ENCODE peak calls at places on chromosomes 5 and 9, in eight cellular contexts. E is spleen, U is A549, D is heart left ventricle, B is K562, Q is adrenal gland, R is uterus, X is transverse colon. I is an unnamed sample.

GRCh38 chr5:170642776-170643436 is 139.1 kb downstream of the KCNIP1 start:
- DNase-seq in B (no peak), Q (no peak), D (no peak), X (no peak), E (peak), R (no peak), U (no peak), I (no peak)

GRCh38 chr5:14178671-14179211 is 35.6 kb downstream of the TRIO start:
- DNase-seq in R (no peak), E (no peak), Q (no peak), B (no peak), X (no peak), U (peak), D (no peak), I (no peak)

GRCh38 chr5:106876298-106876622 is 794.5 kb downstream of the EFNA5 start:
- DNase-seq in E (no peak), U (no peak), Q (no peak), B (no peak), D (no peak), X (no peak), R (no peak), I (no peak)

GRCh38 chr5:57172466-57172961 is 1.3 kb upstream of the GPBP1 start:
- DNase-seq in X (no peak), U (peak), B (no peak), D (no peak), E (no peak), R (no peak), Q (no peak), I (no peak)

GRCh38 chr5:85395526-85395925 is 1010.8 kb upstream of the EDIL3 start:
- DNase-seq in R (no peak), B (no peak), E (no peak), D (no peak), Q (no peak), U (no peak), X (no peak), I (no peak)

GRCh38 chr9:36346578-36346977 is 53.5 kb downstream of the RNF38 start:
- DNase-seq in Q (no peak), X (no peak), D (no peak), E (no peak), B (no peak), U (no peak), R (no peak), I (no peak)

GRCh38 chr5:42597318-42597937 is 159.2 kb upstream of the CCDC152 start:
- DNase-seq in U (no peak), X (no peak), D (peak), E (no peak), Q (no peak), B (no peak), R (no peak), I (no peak)

GRCh38 chr9:114925672-114926071 is 4.7 kb downstream of the TNFSF8 start:
- DNase-seq in X (no peak), E (no peak), D (no peak), Q (no peak), U (no peak), R (no peak), B (no peak), I (no peak)

GRCh38 chr5:132479812-132480441 is 10.6 kb downstream of the IRF1 start:
- DNase-seq in R (no peak), Q (no peak), E (peak), U (no peak), B (no peak), D (no peak), X (no peak), I (no peak)

GRCh38 chr9:19408316-19408692 is 505 bp upstream of the ACER2 start:
- DNase-seq in U (peak), B (peak), D (peak), E (peak), X (no peak), R (no peak), Q (no peak), I (no peak)

GRCh38 chr9:128323786-128324185 is 1.1 kb downstream of the COQ4 start:
- DNase-seq in B (no peak), E (no peak), R (no peak), D (no peak), Q (no peak), X (no peak), U (no peak), I (no peak)

GRCh38 chr5:1542011-1542410 is 18.3 kb upstream of the LPCAT1 start:
- DNase-seq in B (no peak), R (no peak), X (no peak), Q (no peak), E (no peak), D (peak), U (no peak), I (no peak)

GRCh38 chr5:13567819-13568218 is 376.7 kb downstream of the DNAH5 start:
- DNase-seq in D (no peak), B (no peak), X (no peak), U (peak), R (no peak), Q (no peak), E (no peak), I (no peak)

GRCh38 chr5:112548246-112548982 is 129.3 kb upstream of the EPB41L4A start:
- DNase-seq in B (peak), E (no peak), D (no peak), R (no peak), U (peak), Q (peak), X (no peak), I (peak)

GRCh38 chr9:134994926-134995791 is 77.4 kb upstream of the FCN1 start:
- DNase-seq in Q (no peak), E (peak), D (no peak), U (no peak), X (no peak), R (no peak), B (no peak), I (no peak)

GRCh38 chr5:137360607-137361006 is 138.5 kb downstream of the SPOCK1 start:
- DNase-seq in D (no peak), B (no peak), X (no peak), U (no peak), Q (no peak), R (no peak), E (no peak), I (no peak)

GRCh38 chr5:180648658-180649296 is 623 bp downstream of the FLT4 start:
- DNase-seq in B (peak), Q (no peak), D (no peak), R (no peak), X (no peak), E (no peak), U (peak), I (no peak)

GRCh38 chr5:67289763-67290521 is 93.3 kb upstream of the CD180 start:
- DNase-seq in U (no peak), B (no peak), Q (no peak), X (peak), R (peak), D (no peak), E (no peak), I (no peak)

GRCh38 chr9:72211047-72211446 is 61.8 kb downstream of the GDA start:
- DNase-seq in B (no peak), U (no peak), Q (no peak), E (no peak), X (no peak), D (no peak), R (no peak), I (no peak)

GRCh38 chr9:110316255-110316921 is 21.3 kb downstream of the TXNDC8 start:
- DNase-seq in R (no peak), Q (no peak), U (no peak), E (no peak), B (no peak), X (no peak), D (no peak), I (no peak)

GRCh38 chr5:78792342-78793055 is 143.9 kb upstream of the LHFPL2 start:
- DNase-seq in R (no peak), B (no peak), E (no peak), X (no peak), U (no peak), D (no peak), Q (no peak), I (no peak)

GRCh38 chr5:78627766-78628165 is 20.8 kb downstream of the LHFPL2 start:
- DNase-seq in D (no peak), Q (no peak), R (no peak), X (no peak), B (no peak), E (no peak), U (no peak), I (no peak)

GRCh38 chr5:136374003-136374402 is 8.7 kb upstream of the TRPC7 start:
- DNase-seq in E (no peak), Q (no peak), U (peak), X (no peak), D (no peak), B (peak), R (no peak), I (no peak)

GRCh38 chr9:4389755-4390154 is 89.9 kb upstream of the GLIS3 start:
- DNase-seq in U (no peak), B (no peak), R (no peak), D (no peak), X (no peak), Q (no peak), E (no peak), I (no peak)

GRCh38 chr9:123680382-123680781 is 249.5 kb downstream of the DENND1A start:
- DNase-seq in Q (no peak), X (no peak), D (no peak), R (no peak), U (no peak), B (no peak), E (no peak), I (no peak)

GRCh38 chr5:134975843-134976242 is 8.1 kb downstream of the CATSPER3 start:
- DNase-seq in X (no peak), B (no peak), Q (no peak), D (no peak), R (no peak), E (no peak), U (no peak), I (no peak)

GRCh38 chr5:158897444-158898160 is 202.1 kb downstream of the EBF1 start:
- DNase-seq in B (no peak), U (no peak), D (no peak), X (no peak), R (no peak), E (no peak), Q (no peak), I (no peak)

GRCh38 chr9:110214090-110214489 is 6.1 kb upstream of the C9orf152 start:
- DNase-seq in Q (no peak), X (no peak), E (no peak), D (no peak), R (no peak), B (no peak), U (no peak), I (no peak)

GRCh38 chr5:95815143-95815729 is 7.3 kb downstream of the GLRX start:
- DNase-seq in X (no peak), B (no peak), R (no peak), D (no peak), E (no peak), Q (no peak), U (no peak), I (no peak)

GRCh38 chr5:95816803-95817202 is 5.7 kb downstream of the GLRX start:
- DNase-seq in R (no peak), E (no peak), X (no peak), U (no peak), D (no peak), Q (no peak), B (no peak), I (peak)

GRCh38 chr5:95818181-95819147 is 4.1 kb downstream of the GLRX start:
- DNase-seq in X (no peak), Q (no peak), U (no peak), D (no peak), B (no peak), R (no peak), E (peak), I (no peak)

GRCh38 chr5:95816341-95816740 is 6.2 kb downstream of the GLRX start:
- DNase-seq in Q (no peak), B (no peak), U (no peak), X (no peak), D (no peak), E (no peak), R (no peak), I (no peak)

GRCh38 chr5:95817430-95817829 is 5.1 kb downstream of the GLRX start:
- DNase-seq in E (no peak), X (peak), U (no peak), Q (peak), D (no peak), B (no peak), R (no peak), I (no peak)
- H3K4me3 ChIP-seq in E (peak), X (no peak), U (no peak), Q (peak), D (peak), B (no peak), R (no peak), I (no peak)

DNA sequence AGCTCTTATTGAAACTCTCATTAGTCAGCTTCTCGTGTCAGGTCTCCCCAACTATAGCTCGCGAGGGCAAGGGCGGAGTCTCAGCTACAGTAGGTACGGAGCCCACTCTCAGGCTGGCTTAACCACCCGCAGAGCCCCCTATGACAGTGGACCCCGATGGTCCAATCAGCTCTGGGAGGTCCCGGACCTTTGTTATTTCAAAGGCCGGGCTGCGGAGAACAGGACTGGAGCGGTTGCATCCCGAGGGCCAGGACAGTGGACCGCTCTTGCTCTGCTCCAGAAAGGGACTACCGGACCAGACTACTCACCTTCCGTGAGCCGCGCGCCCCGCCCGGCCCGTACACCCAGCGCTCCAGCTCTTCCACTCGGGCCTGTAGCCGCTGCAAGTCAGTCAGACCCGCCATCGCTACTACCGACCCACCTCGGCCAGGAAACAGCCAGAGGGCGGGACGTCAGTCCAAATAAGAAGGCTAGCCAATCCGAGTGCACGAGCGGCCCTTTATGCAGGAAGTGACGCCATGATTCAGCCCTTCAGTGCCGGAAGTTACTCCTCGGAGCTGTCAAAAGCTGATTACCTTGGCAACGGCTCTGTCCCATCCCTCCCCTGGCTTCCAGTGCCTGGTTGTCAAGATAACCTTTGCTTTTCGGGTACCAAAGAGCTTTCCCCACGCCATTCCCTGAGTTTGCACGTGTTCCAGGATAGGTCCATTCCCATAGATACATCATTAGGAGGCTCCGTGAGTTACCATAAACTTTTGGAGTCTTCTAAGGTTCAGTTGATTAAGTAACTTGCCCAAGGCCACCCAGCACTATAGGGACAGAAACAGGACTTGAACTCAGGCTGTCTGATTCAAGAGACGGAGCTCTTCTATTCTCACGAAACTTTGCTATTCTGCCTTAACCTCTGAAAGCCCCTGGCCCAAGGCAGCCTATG is at the start of gene DCTN3:
- DNase-seq in U (peak), X (peak), E (peak), Q (peak), B (peak), R (peak), D (peak), I (peak)
- TF ChIP-seq POLR2A in U (peak), X (peak), E (no peak), Q (peak), B (peak), R (no peak), D (no peak), I (peak)

GRCh38 chr5:104049752-104050151 is 487.2 kb upstream of the NUDT12 start:
- DNase-seq in U (no peak), Q (no peak), R (no peak), B (no peak), D (no peak), E (no peak), X (no peak), I (no peak)

GRCh38 chr5:104048231-104048630 is 485.6 kb upstream of the NUDT12 start:
- DNase-seq in Q (no peak), R (no peak), E (no peak), D (no peak), B (no peak), U (no peak), X (no peak), I (no peak)

GRCh38 chr5:104053057-104053666 is 490.6 kb upstream of the NUDT12 start:
- DNase-seq in D (no peak), U (no peak), X (no peak), Q (no peak), R (no peak), B (no peak), E (no peak), I (no peak)
- H3K4me3 ChIP-seq in D (no peak), U (no peak), X (no peak), Q (no peak), R (no peak), B (no peak), E (no peak), I (no peak)

GRCh38 chr5:21806271-21806670 is 1046.9 kb downstream of the CDH12 start:
- DNase-seq in Q (no peak), R (no peak), U (no peak), B (no peak), X (no peak), D (no peak), E (no peak), I (no peak)

GRCh38 chr5:21806943-21807342 is 1046.2 kb downstream of the CDH12 start:
- DNase-seq in E (no peak), Q (peak), R (no peak), D (no peak), X (no peak), U (no peak), B (no peak), I (no peak)

GRCh38 chr5:21807953-21808352 is 1045.2 kb downstream of the CDH12 start:
- DNase-seq in U (no peak), D (no peak), E (no peak), R (no peak), Q (no peak), X (no peak), B (no peak), I (no peak)

GRCh38 chr5:21802100-21802499 is 1051.0 kb downstream of the CDH12 start:
- DNase-seq in R (no peak), U (no peak), E (no peak), B (no peak), Q (no peak), D (no peak), X (no peak), I (no peak)

GRCh38 chr5:21802869-21803490 is 1050.2 kb downstream of the CDH12 start:
- DNase-seq in R (no peak), B (no peak), U (peak), D (no peak), Q (no peak), X (no peak), E (no peak), I (no peak)
- TF ChIP-seq POLR2A in R (no peak), B (no peak), U (no peak), D (no peak), Q (no peak), X (no peak), E (no peak), I (no peak)

GRCh38 chr5:173742432-173742816 is 126.0 kb upstream of the BOD1 start:
- DNase-seq in Q (no peak), E (no peak), R (no peak), D (no peak), X (no peak), B (no peak), U (no peak), I (no peak)
- H3K4me3 ChIP-seq in Q (no peak), E (no peak), R (no peak), D (no peak), X (no peak), B (no peak), U (no peak), I (no peak)